ENCODE peak calls at places on chromosomes 11 and 22, in five cellular contexts. One of them, this sample, is unnamed.

GRCh38 chr11:12085371-12086251 is 24.8 kb upstream of the MICAL2 start:
- DNase-seq in islet precursor cell: peak
- DNase-seq in transverse colon: no peak
- DNase-seq in stimulated activated CD4-positive, alpha-beta T cell treated with anti-CD3 and anti-CD28 coated beads, Interleukin-15, amount 100 ng/mL, for 24 hours: no peak
- DNase-seq in mammary epithelial cell: no peak
- DNase-seq in this sample: no peak

GRCh38 chr11:125315088-125315740 is 150.7 kb downstream of the PKNOX2 start:
- DNase-seq in mammary epithelial cell: no peak
- DNase-seq in stimulated activated CD4-positive, alpha-beta T cell treated with anti-CD3 and anti-CD28 coated beads, Interleukin-15, amount 100 ng/mL, for 24 hours: no peak
- DNase-seq in islet precursor cell: peak
- DNase-seq in transverse colon: no peak
- DNase-seq in this sample: no peak

GRCh38 chr11:6943131-6943530 is 16.9 kb downstream of the ZNF215 start:
- DNase-seq in transverse colon: no peak
- DNase-seq in islet precursor cell: no peak
- DNase-seq in mammary epithelial cell: no peak
- DNase-seq in stimulated activated CD4-positive, alpha-beta T cell treated with anti-CD3 and anti-CD28 coated beads, Interleukin-15, amount 100 ng/mL, for 24 hours: no peak
- DNase-seq in this sample: no peak

GRCh38 chr11:67544591-67545242 is 21.5 kb upstream of the CABP2 start:
- DNase-seq in transverse colon: peak
- DNase-seq in mammary epithelial cell: no peak
- DNase-seq in stimulated activated CD4-positive, alpha-beta T cell treated with anti-CD3 and anti-CD28 coated beads, Interleukin-15, amount 100 ng/mL, for 24 hours: no peak
- DNase-seq in islet precursor cell: no peak
- DNase-seq in this sample: no peak

GRCh38 chr11:17561466-17562001 is 14.5 kb downstream of the OTOG start:
- DNase-seq in stimulated activated CD4-positive, alpha-beta T cell treated with anti-CD3 and anti-CD28 coated beads, Interleukin-15, amount 100 ng/mL, for 24 hours: no peak
- DNase-seq in transverse colon: no peak
- DNase-seq in islet precursor cell: peak
- DNase-seq in mammary epithelial cell: no peak
- DNase-seq in this sample: no peak

GRCh38 chr11:72380132-72380503 is 54.2 kb downstream of the CLPB start:
- DNase-seq in mammary epithelial cell: no peak
- DNase-seq in transverse colon: no peak
- DNase-seq in islet precursor cell: peak
- DNase-seq in stimulated activated CD4-positive, alpha-beta T cell treated with anti-CD3 and anti-CD28 coated beads, Interleukin-15, amount 100 ng/mL, for 24 hours: no peak
- DNase-seq in this sample: no peak

GRCh38 chr11:8297781-8298440 is 34.2 kb upstream of the LMO1 start:
- DNase-seq in islet precursor cell: peak
- DNase-seq in transverse colon: no peak
- DNase-seq in stimulated activated CD4-positive, alpha-beta T cell treated with anti-CD3 and anti-CD28 coated beads, Interleukin-15, amount 100 ng/mL, for 24 hours: no peak
- DNase-seq in mammary epithelial cell: no peak
- DNase-seq in this sample: no peak

GRCh38 chr11:94183886-94184264 is 55.2 kb downstream of the PANX1 start:
- DNase-seq in islet precursor cell: peak
- DNase-seq in stimulated activated CD4-positive, alpha-beta T cell treated with anti-CD3 and anti-CD28 coated beads, Interleukin-15, amount 100 ng/mL, for 24 hours: peak
- DNase-seq in mammary epithelial cell: peak
- DNase-seq in transverse colon: peak
- DNase-seq in this sample: peak

GRCh38 chr22:23911318-23911980 is 17.3 kb downstream of the MIF start:
- DNase-seq in stimulated activated CD4-positive, alpha-beta T cell treated with anti-CD3 and anti-CD28 coated beads, Interleukin-15, amount 100 ng/mL, for 24 hours: no peak
- DNase-seq in transverse colon: no peak
- DNase-seq in mammary epithelial cell: no peak
- DNase-seq in islet precursor cell: peak
- DNase-seq in this sample: no peak